ENCODE peak calls at places on chromosomes 4 and X, in four cellular contexts. E is esophagus squamous epithelium, B is Peyer's patch, O is adrenal gland. K is an unnamed sample.

GRCh38 chr4:26857278-26858034 is 3.2 kb upstream of the STIM2 start:
- DNase-seq in E (peak; percentile 67), B (peak; percentile 96), O (peak; percentile 89), K (peak; percentile 94)

GRCh38 chr4:141759796-141760425 is 123.5 kb downstream of the IL15 start:
- DNase-seq in E (no peak), B (no peak), O (no peak), K (no peak)

GRCh38 chrX:13428055-13428786 is 108.4 kb upstream of the ATXN3L start:
- DNase-seq in E (no peak), B (no peak), O (no peak), K (no peak)

GRCh38 chr4:54945838-54946237 is 179.6 kb downstream of the KDR start:
- DNase-seq in E (no peak), B (no peak), O (no peak), K (no peak)

GRCh38 chrX:130874751-130875150 is 28.3 kb downstream of the ENOX2 start:
- DNase-seq in E (no peak), B (no peak), O (no peak), K (no peak)

GRCh38 chr4:80911458-80911857 is 119.0 kb upstream of the BMP3 start:
- DNase-seq in E (no peak), B (no peak), O (no peak), K (no peak)

GRCh38 chr4:180098601-180099000 is 2144.6 kb upstream of the TENM3 start:
- DNase-seq in E (no peak), B (no peak), O (no peak), K (no peak)

GRCh38 chrX:13487731-13488505 is 81.5 kb upstream of the EGFL6 start:
- DNase-seq in E (no peak), B (peak; percentile 63), O (peak; percentile 34), K (peak; percentile 65)

GRCh38 chrX:149527705-149528104 is 13.1 kb upstream of the EOLA1 start:
- DNase-seq in E (no peak), B (no peak), O (no peak), K (peak; percentile 42)

GRCh38 chrX:72272868-72273267 is 4.2 kb downstream of the RPS4X start:
- DNase-seq in E (no peak), B (peak; percentile 53), O (no peak), K (no peak)

GRCh38 chrX:153029162-153029561 is 27.1 kb upstream of the PNMA3 start:
- DNase-seq in E (no peak), B (no peak), O (no peak), K (no peak)

GRCh38 chrX:85870585-85870984 is 176.8 kb downstream of the CHM start:
- DNase-seq in E (no peak), B (no peak), O (no peak), K (no peak)

DNA sequence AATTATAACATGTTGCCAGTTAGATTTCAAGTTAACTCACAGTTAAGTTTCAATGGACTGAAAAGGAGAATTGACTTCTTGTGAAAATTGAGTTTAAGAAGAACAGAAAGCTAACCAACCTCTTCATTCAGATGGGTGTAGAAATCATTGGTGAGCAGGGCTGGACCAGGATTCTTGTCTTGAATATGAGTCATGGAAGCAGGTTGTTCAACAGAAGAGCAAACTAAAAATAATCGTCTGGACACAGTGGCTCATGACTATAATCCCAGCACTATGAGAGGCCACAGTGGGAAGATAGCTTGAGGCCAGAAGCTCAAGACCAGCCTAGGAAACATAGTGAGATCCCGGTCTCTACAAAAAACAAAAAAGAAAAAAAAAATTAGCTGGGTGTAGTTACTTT is 98.2 kb downstream of the ARSJ start:
- DNase-seq in E (no peak), B (no peak), O (no peak), K (no peak)
- TF ChIP-seq POLR2A in E (no peak), B (no peak), O (no peak), K (no peak)

DNA sequence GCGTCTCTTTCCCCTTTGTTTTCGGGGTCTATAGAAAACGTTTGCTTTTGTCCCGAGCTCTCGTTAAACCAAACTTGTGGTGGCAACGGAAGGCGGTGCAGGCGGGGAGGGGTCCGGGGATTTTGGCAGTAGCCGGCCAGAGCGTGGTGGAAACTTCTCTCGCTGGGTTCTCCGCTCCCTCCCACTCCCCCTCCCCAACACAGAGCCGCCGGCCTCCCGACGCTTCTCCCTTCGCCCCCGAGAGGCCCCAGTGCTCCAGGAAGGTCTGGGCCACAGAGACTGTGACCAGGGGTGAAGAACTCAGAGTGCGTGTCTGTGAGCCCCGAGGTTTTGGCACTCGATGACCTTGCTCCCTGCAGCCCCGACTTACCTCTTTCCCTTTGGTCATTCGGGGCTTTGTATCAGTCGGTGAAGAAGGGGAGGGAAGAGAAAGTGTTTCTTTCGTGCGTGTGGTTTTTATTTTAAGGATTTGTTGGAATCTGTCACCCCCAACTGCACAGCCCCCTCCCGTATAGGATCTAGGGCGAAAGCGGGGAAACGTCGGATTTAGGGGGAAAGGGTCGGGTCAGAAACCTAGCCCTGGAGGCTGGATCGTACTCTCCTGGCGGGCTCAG is 9.0 kb upstream of the BCOR start:
- DNase-seq in E (no peak), B (no peak), O (no peak), K (no peak)
- TF ChIP-seq POLR2A in E (no peak), B (no peak), O (no peak), K (no peak)

GRCh38 chr4:16225996-16226815 is at the start of gene TAPT1:
- DNase-seq in E (no peak), B (peak; percentile 90), O (peak; percentile 77), K (peak; percentile 90)
- TF ChIP-seq POLR2A in E (peak; percentile 61), B (peak; percentile 47), O (peak; percentile 53), K (no peak)

DNA sequence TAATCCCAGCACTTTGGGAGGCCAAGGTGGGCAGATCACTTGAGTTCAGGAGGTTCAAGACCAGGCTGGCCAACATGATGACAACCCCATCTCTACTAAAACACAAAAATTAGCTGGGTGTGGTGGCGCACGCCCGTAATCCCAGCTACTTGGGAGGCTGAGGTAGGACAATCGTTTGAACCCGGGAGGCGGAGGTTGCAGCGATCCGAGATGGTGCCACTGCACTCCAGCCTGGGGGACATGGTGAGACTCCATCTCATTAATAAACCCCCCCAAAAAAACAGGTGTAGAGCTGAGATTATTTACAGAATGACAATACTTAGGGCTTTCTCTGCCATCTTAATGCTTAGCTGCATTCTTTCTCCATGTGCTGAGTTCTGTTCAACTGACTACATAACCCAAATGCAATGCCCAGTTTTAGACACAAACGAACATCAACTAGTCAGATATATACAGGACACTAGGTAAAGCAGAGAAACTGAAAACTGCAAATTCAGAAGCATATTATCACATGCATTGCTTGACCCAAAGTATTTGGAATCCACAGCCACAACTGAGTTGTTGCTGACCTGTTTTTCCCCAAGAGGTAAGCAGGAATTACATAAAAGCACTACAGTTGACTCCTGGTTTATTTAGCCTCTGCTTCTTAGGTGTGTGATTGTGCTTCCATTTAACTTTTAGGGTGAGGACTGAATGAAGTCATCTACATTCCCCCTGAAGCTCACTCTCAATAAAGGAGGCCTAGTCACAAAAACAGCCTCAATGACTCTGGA is 12.1 kb downstream of the RBMX start:
- DNase-seq in E (no peak), B (no peak), O (no peak), K (no peak)
- TF ChIP-seq POLR2A in E (no peak), B (no peak), O (no peak), K (peak; percentile 9)

GRCh38 chr4:2604614-2605013 is 68.2 kb downstream of the FAM193A start:
- DNase-seq in E (no peak), B (no peak), O (no peak), K (no peak)
- TF ChIP-seq POLR2A in E (no peak), B (no peak), O (no peak), K (no peak)

GRCh38 chr4:140704964-140705363 is 51.2 kb downstream of the TBC1D9 start:
- DNase-seq in E (no peak), B (no peak), O (no peak), K (no peak)
- TF ChIP-seq POLR2A in E (no peak), B (no peak), O (no peak), K (no peak)

GRCh38 chr4:41216294-41217019 is 2.1 kb upstream of the APBB2 start:
- DNase-seq in E (no peak), B (peak; percentile 85), O (peak; percentile 82), K (peak; percentile 59)
- TF ChIP-seq POLR2A in E (peak; percentile 53), B (peak; percentile 61), O (peak; percentile 52), K (no peak)

DNA sequence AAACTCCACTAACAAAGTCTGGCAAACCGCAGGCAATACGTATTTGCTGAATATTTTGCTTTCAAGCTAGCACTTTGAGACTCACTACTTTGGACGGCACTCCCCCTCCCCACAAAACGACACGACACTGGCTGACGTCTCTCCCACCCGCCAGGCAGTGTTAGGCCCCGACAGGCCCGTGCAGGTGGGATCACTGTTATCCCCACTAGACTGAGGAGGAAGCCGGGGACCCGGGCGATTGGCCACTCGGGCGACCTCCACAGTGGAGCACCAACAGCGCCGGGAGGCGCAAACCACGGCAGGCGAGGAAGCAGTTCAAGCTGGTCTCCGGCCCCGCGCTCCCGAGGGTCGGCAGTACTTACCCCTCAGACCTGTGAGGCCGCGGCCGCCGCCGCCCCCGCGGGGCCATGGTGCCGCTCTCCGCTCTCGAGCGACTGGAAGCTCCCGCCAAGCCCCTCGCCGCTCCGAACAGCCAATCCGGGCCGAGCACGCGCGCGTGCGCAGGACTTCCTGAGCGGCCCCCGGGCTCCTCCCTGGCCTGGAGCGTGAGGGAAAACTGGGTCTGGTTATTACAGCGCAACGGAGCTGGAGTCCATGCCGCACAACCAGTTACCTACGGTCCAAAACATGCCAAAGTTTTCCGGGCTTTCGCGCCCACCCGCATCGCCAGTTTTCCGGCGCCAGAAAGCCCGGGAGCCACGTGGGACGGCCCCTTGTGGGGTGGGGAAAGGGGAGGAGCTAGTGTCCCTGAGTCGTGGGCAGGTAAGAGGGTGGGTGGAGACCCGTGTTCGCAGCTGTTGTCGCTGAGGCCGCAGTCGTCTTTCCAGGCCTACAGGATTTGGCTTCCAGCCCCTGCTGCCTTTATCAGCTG is at the start of gene CENPU:
- DNase-seq in E (peak; percentile 57), B (peak; percentile 98), O (peak; percentile 96), K (peak; percentile 99)
- TF ChIP-seq POLR2A in E (peak; percentile 78), B (no peak), O (peak; percentile 98), K (peak; percentile 94)

GRCh38 chrX:107708762-107709161 is 66.8 kb downstream of the TSC22D3 start:
- DNase-seq in E (no peak), B (peak; percentile 18), O (no peak), K (no peak)

GRCh38 chrX:107712231-107713204 is 63.1 kb downstream of the TSC22D3 start:
- DNase-seq in E (no peak), B (peak; percentile 70), O (no peak), K (no peak)

GRCh38 chrX:107711521-107712041 is 64.0 kb downstream of the TSC22D3 start:
- DNase-seq in E (no peak), B (peak; percentile 50), O (no peak), K (no peak)

GRCh38 chrX:107709266-107709795 is 66.3 kb downstream of the TSC22D3 start:
- DNase-seq in E (no peak), B (no peak), O (no peak), K (no peak)

DNA sequence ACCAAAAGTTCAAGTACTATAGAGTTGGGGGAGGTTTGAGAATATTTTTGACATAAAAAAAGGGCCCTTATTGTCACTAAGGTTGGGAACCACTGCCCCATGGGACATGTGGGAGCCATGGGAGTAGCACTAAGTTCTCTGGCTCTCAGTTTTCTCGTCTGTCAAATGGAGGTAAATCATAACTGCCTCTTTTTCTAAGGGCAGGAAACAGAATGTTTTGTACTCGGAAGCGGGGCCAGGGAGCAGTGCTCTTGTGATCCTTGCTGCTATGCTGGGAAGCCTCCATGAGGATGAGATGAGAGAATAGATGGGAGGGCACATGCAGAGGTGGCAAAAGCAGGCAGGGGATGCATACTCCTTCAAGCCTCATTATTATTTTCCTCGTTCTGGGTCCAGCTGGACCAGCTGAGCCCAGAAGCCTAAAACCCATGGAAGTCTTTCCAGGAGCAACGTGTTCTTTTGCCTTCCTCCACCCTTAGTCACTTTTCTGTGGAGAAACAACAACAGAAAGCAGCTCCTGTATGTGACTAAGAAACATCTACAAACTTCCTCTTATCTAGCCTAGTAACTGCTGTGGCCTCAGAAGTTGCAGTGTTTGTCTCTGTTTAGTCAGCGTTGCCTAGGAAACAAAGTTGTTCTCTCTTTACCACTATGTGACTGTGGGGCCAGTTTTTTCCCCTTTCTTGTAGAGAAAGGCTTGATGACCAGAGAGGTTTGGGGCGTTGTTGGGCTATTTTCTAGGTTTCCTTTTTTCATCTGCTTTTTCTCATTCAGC is 64.8 kb downstream of the TSC22D3 start:
- DNase-seq in E (peak; percentile 13), B (peak; percentile 80), O (no peak), K (peak; percentile 82)
- TF ChIP-seq POLR2A in E (peak; percentile 58), B (peak; percentile 31), O (no peak), K (peak; percentile 72)